ENCODE peak calls at places on chromosomes 7 and 10, in five cellular contexts. V, B, R, Y and Z are unnamed samples.

GRCh38 chr7:15554744-15555143 is 7.1 kb downstream of the AGMO start:
- DNase-seq in V (no peak), B (no peak), R (no peak), Y (no peak), Z (no peak)

GRCh38 chr10:35784751-35785150 is 142.7 kb upstream of the FZD8 start:
- DNase-seq in V (no peak), B (no peak), R (no peak), Y (no peak), Z (no peak)

GRCh38 chr7:86918245-86918644 is 141.2 kb downstream of the ELAPOR2 start:
- DNase-seq in V (no peak), B (no peak), R (no peak), Y (no peak), Z (no peak)

GRCh38 chr10:3077940-3078630 is 10.7 kb downstream of the PFKP start:
- DNase-seq in V (no peak), B (no peak), R (no peak), Y (peak), Z (no peak)

GRCh38 chr7:129644634-129645230 is 33.2 kb downstream of the NRF1 start:
- DNase-seq in V (no peak), B (no peak), R (no peak), Y (no peak), Z (no peak)

GRCh38 chr10:132946311-132946710 is 3.9 kb upstream of the CFAP46 start:
- DNase-seq in V (no peak), B (no peak), R (no peak), Y (no peak), Z (no peak)

GRCh38 chr7:116828281-116828680 is 34.1 kb upstream of the CAPZA2 start:
- DNase-seq in V (no peak), B (no peak), R (no peak), Y (no peak), Z (no peak)

GRCh38 chr10:62735464-62736188 is 68.9 kb upstream of the ADO start:
- DNase-seq in V (no peak), B (no peak), R (no peak), Y (no peak), Z (no peak)

GRCh38 chr10:86310291-86310690 is 56.3 kb downstream of the GRID1 start:
- DNase-seq in V (no peak), B (no peak), R (peak), Y (no peak), Z (no peak)

GRCh38 chr10:74333174-74333573 is 182.2 kb downstream of the ADK start:
- DNase-seq in V (no peak), B (no peak), R (no peak), Y (no peak), Z (no peak)

GRCh38 chr7:64744680-64745079 is 49.5 kb upstream of the ZNF138 start:
- DNase-seq in V (peak), B (no peak), R (no peak), Y (no peak), Z (no peak)
- TF ChIP-seq POLR2A in V (no peak), B (no peak), R (no peak), Y (no peak), Z (no peak)

DNA sequence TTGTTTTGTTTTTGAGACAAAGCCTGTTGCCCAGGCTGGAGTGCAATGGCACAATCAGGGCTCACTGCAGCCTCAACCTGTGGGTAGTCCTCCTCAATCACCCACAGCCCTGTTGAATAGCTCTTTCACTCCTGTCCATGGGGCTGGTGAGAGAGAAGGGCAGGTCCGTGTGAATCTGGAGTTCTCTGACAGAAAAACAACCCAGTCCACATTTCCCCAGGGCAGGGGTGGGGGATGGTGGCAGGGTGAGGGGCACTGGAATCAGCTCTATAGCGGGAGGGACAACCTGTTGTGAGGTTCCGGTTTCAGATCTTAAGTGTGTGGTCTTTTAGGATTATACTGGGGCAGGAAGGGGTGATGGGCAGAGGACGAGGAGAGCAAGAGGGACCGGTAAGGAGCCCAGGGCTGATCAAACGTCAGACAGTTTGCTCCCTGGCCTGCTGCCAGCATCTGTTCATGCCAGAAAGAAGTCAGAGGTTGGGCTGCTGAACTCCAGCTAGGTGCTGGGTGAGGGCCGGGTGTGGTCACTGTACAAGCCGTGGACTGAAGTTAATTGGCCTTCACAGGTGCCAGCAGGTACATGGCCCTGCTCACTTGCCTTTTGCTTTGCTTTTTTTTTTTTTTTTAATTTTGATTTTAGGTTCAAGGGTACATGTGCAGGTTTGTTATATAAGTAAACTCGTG is 33.2 kb upstream of the MKRN1 start:
- DNase-seq in V (peak), B (peak), R (no peak), Y (peak), Z (peak)
- TF ChIP-seq POLR2A in V (no peak), B (no peak), R (no peak), Y (no peak), Z (no peak)

DNA sequence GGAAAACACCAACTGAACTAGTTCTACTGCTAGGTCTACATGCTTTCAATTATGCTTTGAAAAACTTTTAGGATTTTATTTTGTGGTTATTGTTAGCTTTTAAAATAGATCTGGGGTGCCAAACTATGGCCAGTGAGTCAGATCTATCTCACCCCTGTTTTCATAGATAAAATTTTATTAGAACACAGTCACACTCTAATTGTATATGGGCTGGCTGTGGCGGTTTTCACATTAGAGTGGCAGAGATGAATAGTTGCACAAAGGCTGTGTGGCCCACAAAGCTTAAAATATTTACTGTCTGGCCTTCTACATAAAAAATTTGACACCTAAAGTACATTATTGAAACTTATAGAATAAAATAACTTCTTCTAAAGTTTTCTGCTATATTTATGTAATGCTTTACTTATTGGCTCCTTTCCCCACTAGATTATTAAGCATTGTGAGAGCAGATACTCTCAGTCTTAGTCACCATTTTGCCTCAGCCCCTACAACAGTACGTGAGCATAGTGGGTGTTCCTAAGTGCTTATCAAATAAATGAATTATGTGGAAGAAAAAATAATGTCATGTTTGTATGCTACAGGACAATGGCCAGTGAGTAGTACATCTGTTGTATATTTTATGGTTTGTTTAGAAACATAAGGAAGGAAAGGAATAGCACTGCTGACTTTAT is 5.4 kb upstream of the SUV39H2 start:
- DNase-seq in V (no peak), B (no peak), R (no peak), Y (no peak), Z (no peak)
- TF ChIP-seq POLR2A in V (no peak), B (no peak), R (no peak), Y (no peak), Z (no peak)

GRCh38 chr10:11416974-11417373 is 194.5 kb downstream of the USP6NL start:
- DNase-seq in V (no peak), B (no peak), R (no peak), Y (no peak), Z (no peak)
- TF ChIP-seq POLR2A in V (no peak), B (no peak), R (no peak), Y (no peak), Z (no peak)